ENCODE peak calls at places on chromosomes 2 and 18, in ten cellular contexts. R is transverse colon, Z is glutamatergic neuron, L is mammary epithelial cell, D is IMR-90, K is GM06990, O is GM12864, P is tibial artery, Y is thoracic aorta, B is kidney epithelial cell. U is an unnamed sample.

GRCh38 chr2:85754313-85755095 is 713 bp downstream of the ATOH8 start:
- DNase-seq in B (no peak), Y (no peak), R (peak; percentile 32), K (peak; percentile 41), Z (peak; percentile 74), D (peak; percentile 39), O (no peak), L (peak; percentile 25), P (peak; percentile 72), U (no peak)

GRCh38 chr2:134420256-134420655 is 166.4 kb downstream of the MGAT5 start:
- DNase-seq in R (no peak), Z (no peak), Y (no peak), L (no peak), O (no peak), K (no peak), D (no peak), P (no peak), B (no peak), U (no peak)

GRCh38 chr2:234732404-234733092 is 219.3 kb upstream of the SH3BP4 start:
- DNase-seq in B (no peak), R (no peak), P (no peak), K (no peak), D (no peak), Z (no peak), Y (no peak), O (no peak), L (no peak), U (no peak)

GRCh38 chr18:58490238-58490637 is 138.7 kb downstream of the ALPK2 start:
- DNase-seq in B (no peak), Z (no peak), K (no peak), R (peak; percentile 59), L (no peak), D (no peak), P (no peak), O (no peak), Y (no peak), U (no peak)

GRCh38 chr2:60356346-60356745 is 197.1 kb downstream of the BCL11A start:
- DNase-seq in P (no peak), L (peak; percentile 24), K (peak; percentile 37), Z (no peak), B (no peak), D (no peak), R (no peak), Y (no peak), O (no peak), U (no peak)

GRCh38 chr2:9230051-9230802 is 23.6 kb downstream of the ASAP2 start:
- DNase-seq in B (no peak), P (no peak), Y (no peak), D (peak; percentile 51), R (no peak), K (no peak), L (no peak), Z (peak; percentile 72), O (no peak), U (no peak)

GRCh38 chr2:137644689-137645088 is 319.6 kb upstream of the HNMT start:
- DNase-seq in B (no peak), L (peak; percentile 3), K (no peak), Z (no peak), O (no peak), R (no peak), Y (no peak), D (no peak), P (no peak), U (no peak)

GRCh38 chr2:119106301-119106897 is 52.2 kb downstream of the C1QL2 start:
- DNase-seq in P (no peak), R (peak; percentile 24), O (no peak), K (no peak), Y (no peak), B (no peak), D (peak; percentile 33), L (peak; percentile 27), Z (no peak), U (no peak)

GRCh38 chr2:25700221-25700660 is 26.9 kb upstream of the DTNB start:
- DNase-seq in P (no peak), R (no peak), Z (no peak), O (no peak), K (no peak), D (peak; percentile 59), Y (no peak), B (no peak), L (peak; percentile 78), U (peak; percentile 52)

GRCh38 chr2:40400336-40400953 is 51.4 kb downstream of the SLC8A1 start:
- DNase-seq in Y (no peak), B (no peak), O (no peak), R (no peak), L (no peak), K (no peak), P (no peak), D (no peak), Z (no peak), U (no peak)

GRCh38 chr2:16860627-16861026 is 195.0 kb upstream of the CYRIA start:
- DNase-seq in R (no peak), P (no peak), B (no peak), D (no peak), K (no peak), Y (no peak), O (no peak), L (no peak), Z (no peak), U (no peak)

GRCh38 chr18:25279961-25280360 is 72.0 kb downstream of the ZNF521 start:
- DNase-seq in D (no peak), R (no peak), L (no peak), P (no peak), Y (no peak), K (no peak), Z (peak; percentile 32), O (no peak), B (no peak), U (no peak)

GRCh38 chr18:2657788-2658458 is 2.4 kb downstream of the SMCHD1 start:
- DNase-seq in Z (no peak), R (no peak), O (no peak), D (peak; percentile 94), L (peak; percentile 11), P (no peak), Y (no peak), B (no peak), K (no peak), U (peak; percentile 32)

GRCh38 chr2:177051278-177051677 is 161.3 kb upstream of the HNRNPA3 start:
- DNase-seq in B (no peak), P (no peak), K (no peak), L (no peak), R (no peak), D (no peak), O (no peak), Y (no peak), Z (no peak), U (no peak)

GRCh38 chr2:201886504-201886903 is 80.2 kb downstream of the CDK15 start:
- DNase-seq in R (no peak), D (peak; percentile 72), O (no peak), K (no peak), P (no peak), B (no peak), Y (no peak), L (peak; percentile 86), Z (no peak), U (no peak)

GRCh38 chr2:54503192-54503591 is 47.1 kb downstream of the SPTBN1 start:
- DNase-seq in L (no peak), B (no peak), Z (peak; percentile 77), P (no peak), D (peak; percentile 24), O (no peak), K (no peak), Y (no peak), R (peak; percentile 28), U (peak; percentile 53)

GRCh38 chr18:2898131-2898640 is 51.4 kb downstream of the EMILIN2 start:
- DNase-seq in P (peak; percentile 64), K (no peak), D (peak; percentile 43), R (no peak), B (peak; percentile 52), O (no peak), L (peak; percentile 48), Z (no peak), Y (no peak), U (peak; percentile 44)

DNA sequence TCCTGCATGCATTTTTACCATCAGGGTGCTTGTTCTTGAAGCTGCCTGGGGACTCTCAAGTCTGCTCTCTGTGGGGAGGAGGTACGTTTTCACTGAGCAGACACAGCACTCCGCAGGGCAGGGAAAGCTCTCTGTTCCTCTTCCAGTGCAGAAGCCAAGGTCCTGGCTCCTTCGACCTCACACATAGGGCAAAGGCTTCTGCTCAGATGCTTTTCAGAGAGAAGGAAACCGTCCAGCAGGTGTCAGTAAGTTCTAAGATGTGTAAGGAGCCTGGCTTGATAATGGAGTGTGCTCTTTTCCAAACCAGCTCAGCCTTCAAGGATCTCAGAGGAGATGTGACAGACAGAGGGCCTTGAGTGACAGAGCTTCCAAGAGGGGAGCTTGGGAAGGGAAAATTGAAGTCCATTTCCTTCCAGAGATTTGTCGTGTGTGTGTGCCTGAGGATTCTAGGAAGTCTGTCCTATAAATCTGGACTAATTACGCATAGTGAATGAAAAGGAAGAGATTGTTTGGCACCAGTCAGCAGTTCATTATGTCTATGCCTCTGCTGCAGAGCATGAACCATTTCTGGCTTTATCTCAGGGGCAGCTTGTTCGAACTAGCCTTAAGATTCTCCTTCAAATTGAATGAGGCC is 67.4 kb upstream of the UPP2 start:
- DNase-seq in Y (no peak), P (no peak), L (peak; percentile 43), D (peak; percentile 48), Z (peak; percentile 19), R (peak; percentile 54), B (peak; percentile 47), O (peak; percentile 7), K (peak; percentile 6), U (peak; percentile 35)
- TF ChIP-seq CTCF in Y (no peak), P (no peak), L (peak; percentile 65), D (peak; percentile 46), Z (no peak), R (peak; percentile 47), B (peak; percentile 58), O (peak; percentile 57), K (peak; percentile 45), U (peak; percentile 55)

GRCh38 chr2:159249955-159250723 is 36.4 kb downstream of the WDSUB1 start:
- DNase-seq in K (peak; percentile 6), O (no peak), Z (no peak), D (peak; percentile 72), P (peak; percentile 87), R (peak; percentile 72), B (peak; percentile 90), Y (peak; percentile 43), L (peak; percentile 94), U (peak; percentile 33)
- TF ChIP-seq CTCF in K (no peak), O (no peak), Z (no peak), D (no peak), P (no peak), R (no peak), B (no peak), Y (no peak), L (no peak), U (no peak)

GRCh38 chr2:226873051-226873620 is 37.3 kb downstream of the RHBDD1 start:
- DNase-seq in L (no peak), K (peak; percentile 16), P (no peak), Y (no peak), R (no peak), B (no peak), D (peak; percentile 59), Z (no peak), O (no peak), U (no peak)
- TF ChIP-seq CTCF in L (no peak), K (no peak), P (no peak), Y (no peak), R (no peak), B (no peak), D (peak; percentile 22), Z (no peak), O (no peak), U (no peak)

GRCh38 chr18:22765889-22766288 is 167.2 kb upstream of the RBBP8 start:
- DNase-seq in K (no peak), R (no peak), D (no peak), O (no peak), Z (no peak), B (no peak), Y (no peak), P (no peak), L (no peak), U (no peak)

GRCh38 chr18:22767653-22768052 is 165.5 kb upstream of the RBBP8 start:
- DNase-seq in D (no peak), K (no peak), Y (no peak), P (no peak), R (no peak), O (no peak), L (no peak), B (no peak), Z (no peak), U (no peak)
- TF ChIP-seq CTCF in D (no peak), K (no peak), Y (no peak), P (no peak), R (no peak), O (no peak), L (no peak), B (no peak), Z (no peak), U (no peak)